ENCODE peak calls at places on chromosomes 12 and 14, in ten cellular contexts. Q, F, L, W, I, A, B, P, D and S are unnamed samples.

GRCh38 chr12:31868980-31869379 is 90.2 kb upstream of the RESF1 start:
- DNase-seq in Q (peak), F (no peak), L (no peak), W (no peak), I (peak), A (peak), B (peak), P (peak), D (no peak), S (peak)

GRCh38 chr12:52041695-52042123 is 9.5 kb upstream of the NR4A1 start:
- DNase-seq in Q (peak), F (no peak), L (no peak), W (peak), I (peak), A (no peak), B (peak), P (no peak), D (peak), S (no peak)

GRCh38 chr14:30849983-30850382 is 24.4 kb upstream of the COCH start:
- DNase-seq in Q (no peak), F (no peak), L (no peak), W (no peak), I (no peak), A (no peak), B (no peak), P (no peak), D (no peak), S (no peak)

GRCh38 chr14:72443991-72444431 is 449.9 kb downstream of the DPF3 start:
- DNase-seq in Q (no peak), F (no peak), L (no peak), W (no peak), I (no peak), A (no peak), B (no peak), P (no peak), D (peak), S (no peak)

GRCh38 chr14:89907655-89908054 is 46.9 kb downstream of the EFCAB11 start:
- DNase-seq in Q (no peak), F (no peak), L (no peak), W (no peak), I (no peak), A (no peak), B (no peak), P (no peak), D (no peak), S (no peak)

GRCh38 chr12:76313289-76313688 is 34.9 kb downstream of the BBS10 start:
- DNase-seq in Q (no peak), F (no peak), L (no peak), W (no peak), I (no peak), A (no peak), B (no peak), P (no peak), D (no peak), S (no peak)

GRCh38 chr12:39124768-39125167 is 219.4 kb upstream of the CPNE8 start:
- DNase-seq in Q (no peak), F (no peak), L (no peak), W (no peak), I (no peak), A (no peak), B (no peak), P (no peak), D (no peak), S (no peak)

GRCh38 chr14:24398943-24399801 is at the start of gene NYNRIN:
- DNase-seq in Q (peak), F (peak), L (no peak), W (peak), I (no peak), A (no peak), B (peak), P (peak), D (peak), S (no peak)

GRCh38 chr14:76855066-76855465 is 28.9 kb downstream of the LRRC74A start:
- DNase-seq in Q (no peak), F (no peak), L (no peak), W (no peak), I (no peak), A (no peak), B (no peak), P (no peak), D (no peak), S (no peak)

GRCh38 chr12:132108211-132108832 is 35.8 kb downstream of the DDX51 start:
- DNase-seq in Q (no peak), F (no peak), L (no peak), W (peak), I (no peak), A (no peak), B (no peak), P (no peak), D (no peak), S (no peak)

GRCh38 chr12:31959701-31960391 is 631 bp downstream of the RESF1 start:
- DNase-seq in Q (peak), F (peak), L (peak), W (peak), I (peak), A (no peak), B (peak), P (peak), D (peak), S (peak)

GRCh38 chr12:70366581-70367267 is 634 bp downstream of the KCNMB4 start:
- DNase-seq in Q (peak), F (peak), L (peak), W (peak), I (peak), A (no peak), B (peak), P (peak), D (peak), S (no peak)

GRCh38 chr12:66495709-66496108 is 183.2 kb downstream of the GRIP1 start:
- DNase-seq in Q (no peak), F (no peak), L (no peak), W (no peak), I (no peak), A (no peak), B (no peak), P (no peak), D (no peak), S (no peak)

GRCh38 chr12:43976027-43976426 is 140.1 kb downstream of the TMEM117 start:
- DNase-seq in Q (no peak), F (no peak), L (no peak), W (no peak), I (no peak), A (no peak), B (peak), P (no peak), D (no peak), S (no peak)

GRCh38 chr14:82060219-82060618 is 526.6 kb upstream of the SEL1L start:
- DNase-seq in Q (no peak), F (no peak), L (no peak), W (no peak), I (no peak), A (no peak), B (no peak), P (no peak), D (no peak), S (no peak)

GRCh38 chr14:68088463-68088862 is 268.9 kb downstream of the RAD51B start:
- DNase-seq in Q (no peak), F (no peak), L (no peak), W (peak), I (no peak), A (no peak), B (peak), P (peak), D (no peak), S (no peak)

GRCh38 chr14:63924375-63924774 is 71.6 kb downstream of the SYNE2 start:
- DNase-seq in Q (no peak), F (no peak), L (no peak), W (no peak), I (no peak), A (no peak), B (no peak), P (no peak), D (no peak), S (no peak)

GRCh38 chr14:63923422-63923752 is 70.6 kb downstream of the SYNE2 start:
- DNase-seq in Q (no peak), F (no peak), L (no peak), W (no peak), I (no peak), A (no peak), B (no peak), P (no peak), D (no peak), S (no peak)

GRCh38 chr14:63926641-63927040 is 73.8 kb downstream of the SYNE2 start:
- DNase-seq in Q (no peak), F (no peak), L (no peak), W (no peak), I (no peak), A (no peak), B (no peak), P (no peak), D (no peak), S (no peak)

GRCh38 chr14:63918411-63918810 is 65.6 kb downstream of the SYNE2 start:
- DNase-seq in Q (no peak), F (no peak), L (no peak), W (no peak), I (no peak), A (no peak), B (no peak), P (no peak), D (no peak), S (no peak)

DNA sequence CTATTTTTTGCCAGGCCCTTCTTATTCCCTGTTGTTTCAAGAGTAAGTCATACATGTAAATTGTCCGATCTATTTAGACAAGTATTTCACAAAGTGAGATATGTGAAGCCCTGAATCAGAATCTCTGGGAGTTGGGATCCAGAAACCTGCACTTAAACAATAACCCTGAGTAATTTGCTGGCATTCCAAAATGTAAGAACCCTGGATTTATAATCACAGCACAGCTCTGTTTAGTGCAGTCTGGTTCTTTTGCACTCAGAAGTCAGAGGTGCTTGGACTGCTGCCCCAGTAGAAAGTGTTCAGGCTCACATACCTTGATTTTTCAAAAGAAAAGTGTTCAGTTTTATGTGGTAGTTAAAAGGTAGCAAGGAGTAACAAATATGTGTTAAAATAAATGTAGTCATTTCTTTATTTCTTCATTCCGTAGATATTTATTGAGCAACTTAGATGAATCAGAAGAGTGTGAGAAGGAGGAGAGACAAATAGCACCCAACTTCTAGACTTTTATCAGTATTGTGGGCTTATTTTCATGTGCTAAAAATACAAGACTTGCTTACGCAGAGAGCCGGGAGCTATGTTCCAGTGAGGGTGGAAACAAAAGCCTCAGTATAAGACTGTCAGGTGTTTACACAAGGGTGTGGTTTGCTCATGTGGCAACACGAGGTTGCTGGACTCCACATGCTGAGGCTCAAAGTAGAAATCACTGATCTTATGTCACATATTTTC is 70.1 kb downstream of the SYNE2 start:
- DNase-seq in Q (no peak), F (peak), L (peak), W (no peak), I (no peak), A (no peak), B (peak), P (no peak), D (no peak), S (peak)
- H3K4me3 ChIP-seq in Q (no peak), F (no peak), L (no peak), W (no peak), I (no peak), A (no peak), B (no peak), P (no peak), D (no peak), S (no peak)

GRCh38 chr14:55028476-55028875 is 1.4 kb downstream of the SOCS4 start:
- DNase-seq in Q (no peak), F (no peak), L (no peak), W (no peak), I (no peak), A (no peak), B (no peak), P (no peak), D (no peak), S (no peak)

GRCh38 chr14:55025948-55026347 is 951 bp downstream of the WDHD1 start:
- DNase-seq in Q (no peak), F (peak), L (no peak), W (no peak), I (no peak), A (no peak), B (no peak), P (no peak), D (no peak), S (no peak)

GRCh38 chr14:55026441-55026792 is 482 bp downstream of the WDHD1 start:
- DNase-seq in Q (no peak), F (peak), L (no peak), W (no peak), I (no peak), A (no peak), B (no peak), P (no peak), D (no peak), S (no peak)

GRCh38 chr14:55028066-55028465 is 1.0 kb downstream of the SOCS4 start:
- DNase-seq in Q (no peak), F (no peak), L (no peak), W (no peak), I (no peak), A (no peak), B (peak), P (no peak), D (no peak), S (no peak)

GRCh38 chr14:55026793-55027560 is at the start of the genes SOCS4 and WDHD1:
- DNase-seq in Q (peak), F (peak), L (peak), W (peak), I (peak), A (peak), B (peak), P (peak), D (peak), S (peak)
- TF ChIP-seq CTCF in Q (no peak), F (no peak), L (no peak), W (no peak), I (peak), A (no peak), B (peak), P (peak), D (no peak), S (no peak)

DNA sequence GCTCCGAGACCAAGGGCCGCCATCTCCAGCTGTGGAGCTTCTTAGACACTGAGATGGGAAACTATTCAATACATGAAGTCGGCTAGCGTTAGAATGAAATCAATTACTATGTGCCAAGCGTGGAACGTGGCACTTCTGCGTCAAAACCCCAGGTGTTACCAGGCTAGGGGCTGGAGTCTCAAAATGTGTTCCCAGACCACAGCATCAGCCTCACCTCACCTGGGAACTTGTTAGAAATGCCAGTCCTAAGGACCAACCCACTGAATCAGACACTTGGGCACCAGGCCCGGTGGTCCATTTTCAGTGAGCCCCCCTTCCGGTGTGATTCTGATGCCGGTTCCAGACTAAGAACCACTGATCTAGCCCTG is 5.0 kb upstream of the SETD1B start:
- DNase-seq in Q (no peak), F (no peak), L (no peak), W (no peak), I (no peak), A (no peak), B (no peak), P (peak), D (no peak), S (no peak)
- H3K4me3 ChIP-seq in Q (peak), F (peak), L (peak), W (peak), I (peak), A (peak), B (peak), P (peak), D (peak), S (peak)

DNA sequence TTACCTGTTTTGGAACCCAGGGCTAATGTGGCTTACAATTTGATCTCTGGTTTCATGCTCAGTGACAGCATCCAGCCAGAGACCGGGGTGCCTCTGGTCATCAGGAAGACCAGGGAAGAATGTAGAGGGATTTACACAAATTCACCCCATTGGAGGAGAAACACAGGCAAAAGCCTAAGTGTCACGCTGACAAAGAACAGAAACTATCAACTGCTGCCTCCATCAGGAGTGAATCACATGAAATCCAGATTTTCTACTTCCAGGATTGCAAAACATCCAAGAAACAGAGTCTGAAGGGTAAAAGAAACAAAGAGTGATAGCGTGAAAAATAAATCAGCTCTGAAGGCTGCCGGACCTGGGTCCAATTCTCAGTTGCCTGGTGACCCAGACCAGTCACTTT is 136.1 kb upstream of the MAP1LC3B2 start:
- DNase-seq in Q (no peak), F (no peak), L (peak), W (no peak), I (no peak), A (no peak), B (peak), P (peak), D (no peak), S (no peak)
- TF ChIP-seq CTCF in Q (no peak), F (no peak), L (no peak), W (no peak), I (no peak), A (no peak), B (no peak), P (no peak), D (no peak), S (no peak)

DNA sequence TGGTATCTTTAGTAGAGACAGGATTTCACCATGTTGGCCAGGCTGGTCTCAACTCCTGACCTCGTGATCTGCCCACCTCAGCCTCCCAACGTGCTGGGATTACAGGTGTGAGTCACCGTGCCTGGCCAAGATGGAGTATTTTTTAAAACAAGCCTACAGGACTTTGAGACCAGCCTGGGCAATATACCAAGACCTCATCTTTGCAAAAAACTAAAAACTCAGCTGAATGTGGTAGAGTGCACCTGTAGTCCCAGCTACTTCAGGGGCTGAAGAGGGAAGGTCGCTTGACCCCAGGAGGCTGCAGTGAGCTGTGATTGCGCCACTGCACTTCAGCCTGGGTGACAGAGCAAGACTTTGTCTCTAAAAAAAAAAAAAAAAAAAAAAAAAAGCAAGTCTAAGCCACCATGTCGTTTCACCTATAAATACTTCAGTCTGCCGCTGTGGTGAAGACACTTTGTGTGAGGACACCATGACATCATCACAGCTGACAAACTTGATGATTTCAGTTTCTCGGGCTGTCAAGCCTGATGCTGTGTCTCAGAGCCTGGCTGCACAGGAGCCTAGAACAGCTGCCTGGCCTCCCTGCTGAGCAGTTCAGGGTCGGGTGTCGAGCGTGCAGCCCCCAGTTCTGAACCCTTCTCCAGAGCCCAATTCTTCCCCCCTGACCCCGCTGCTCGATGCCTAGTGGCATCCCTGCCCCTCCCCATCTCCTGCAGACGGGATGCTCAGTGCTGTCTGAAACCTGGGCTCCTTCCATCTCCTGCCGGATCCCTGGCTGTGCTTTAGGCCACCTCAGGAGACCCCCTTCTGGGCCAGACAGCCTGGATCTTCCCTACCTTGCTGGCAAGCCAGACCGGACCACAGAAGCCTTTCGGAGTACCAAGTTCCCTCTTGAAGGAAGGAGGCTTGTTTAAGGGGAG is 119.2 kb upstream of the EVL start:
- DNase-seq in Q (no peak), F (no peak), L (no peak), W (peak), I (no peak), A (no peak), B (peak), P (no peak), D (peak), S (no peak)
- H3K4me3 ChIP-seq in Q (no peak), F (no peak), L (no peak), W (no peak), I (no peak), A (no peak), B (no peak), P (no peak), D (peak), S (no peak)

GRCh38 chr12:120631097-120631496 is 9.3 kb upstream of the CABP1 start:
- DNase-seq in Q (no peak), F (no peak), L (no peak), W (no peak), I (no peak), A (no peak), B (no peak), P (no peak), D (no peak), S (no peak)

GRCh38 chr12:120620624-120621023 is 19.8 kb upstream of the CABP1 start:
- DNase-seq in Q (no peak), F (no peak), L (no peak), W (no peak), I (no peak), A (no peak), B (no peak), P (no peak), D (no peak), S (no peak)

GRCh38 chr12:120630139-120630895 is 10.1 kb upstream of the CABP1 start:
- DNase-seq in Q (no peak), F (no peak), L (no peak), W (no peak), I (no peak), A (no peak), B (no peak), P (no peak), D (no peak), S (no peak)

GRCh38 chr12:120628919-120629318 is 11.5 kb upstream of the CABP1 start:
- DNase-seq in Q (peak), F (no peak), L (no peak), W (no peak), I (peak), A (no peak), B (no peak), P (no peak), D (no peak), S (no peak)

DNA sequence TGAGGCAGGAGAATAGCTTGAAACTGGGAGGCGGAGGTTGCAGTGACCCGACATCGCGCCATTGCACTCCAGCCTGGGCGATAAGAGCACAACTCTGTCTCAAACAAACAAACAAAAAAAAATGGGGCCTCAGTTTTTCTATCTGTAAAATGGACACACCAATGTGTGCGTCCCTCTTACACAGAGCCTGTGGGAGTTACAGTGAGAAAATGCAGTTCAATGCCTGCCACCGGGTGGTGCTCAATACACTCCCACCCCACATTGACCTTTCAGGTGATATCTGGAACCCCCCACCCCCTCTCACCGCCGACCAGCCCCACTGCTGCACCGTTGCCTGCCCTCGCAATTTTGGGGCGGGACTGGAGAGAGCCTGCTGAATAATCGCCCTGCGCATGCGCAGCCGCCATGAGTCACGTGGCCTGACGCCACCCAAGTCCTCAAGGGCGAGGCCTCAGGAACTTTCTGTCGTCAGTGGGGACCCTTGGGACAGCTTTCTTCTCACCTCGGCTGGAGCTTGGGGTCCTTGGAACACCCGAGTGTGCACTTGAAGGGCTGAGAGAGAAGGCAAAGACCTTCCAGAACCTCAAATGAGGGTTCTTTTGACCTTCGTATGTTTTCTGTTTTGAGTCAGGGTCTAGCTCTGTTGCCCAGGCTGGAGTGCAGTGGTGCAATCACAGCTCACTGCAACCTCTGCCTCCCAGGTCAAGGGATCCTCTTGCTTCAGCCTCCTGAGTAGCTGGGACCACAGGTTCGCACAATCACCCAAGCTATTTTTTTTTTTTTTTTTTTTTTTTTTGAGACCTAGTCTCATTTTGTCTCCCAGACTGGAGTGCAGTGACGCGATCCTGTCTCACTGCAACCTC is 14.6 kb upstream of the CABP1 start:
- DNase-seq in Q (no peak), F (no peak), L (no peak), W (no peak), I (no peak), A (no peak), B (no peak), P (no peak), D (no peak), S (no peak)
- TF ChIP-seq CTCF in Q (no peak), F (no peak), L (peak), W (no peak), I (no peak), A (peak), B (no peak), P (no peak), D (no peak), S (peak)